ENCODE peak calls at places on chromosomes 4 and X, in five cellular contexts. C is Caco-2; L is spleen; N is CD8-positive, alpha-beta memory T cell; A is thyroid gland. X is an unnamed sample.
A peak's percentile ranks its signal among the peaks of the same experiment; 100 is the strongest.

GRCh38 chrX:1649623-1650022 is 34.8 kb downstream of the ASMT start:
- DNase-seq in C (no peak), L (no peak), N (no peak), A (no peak), X (no peak)

GRCh38 chr4:165965503-165965902 is 92.5 kb downstream of the TLL1 start:
- DNase-seq in C (no peak), L (no peak), N (no peak), A (no peak), X (no peak)

GRCh38 chr4:16001484-16001858 is 38.5 kb upstream of the FGFBP2 start:
- DNase-seq in C (peak; percentile 64), L (no peak), N (no peak), A (peak; percentile 66), X (no peak)

GRCh38 chrX:115189646-115190635 is 731 bp downstream of the RBMXL3 start:
- DNase-seq in C (no peak), L (no peak), N (no peak), A (no peak), X (no peak)

GRCh38 chr4:164614999-164615398 is 138.9 kb upstream of the SMIM31 start:
- DNase-seq in C (no peak), L (no peak), N (no peak), A (no peak), X (no peak)

GRCh38 chr4:44522761-44523445 is 74.3 kb upstream of the KCTD8 start:
- DNase-seq in C (no peak), L (no peak), N (no peak), A (no peak), X (no peak)

GRCh38 chr4:40245794-40246546 is 49.1 kb downstream of the RHOH start:
- DNase-seq in C (no peak), L (no peak), N (no peak), A (no peak), X (no peak)

GRCh38 chr4:107691378-107691777 is 28.7 kb downstream of the PAPSS1 start:
- DNase-seq in C (no peak), L (no peak), N (no peak), A (no peak), X (no peak)

GRCh38 chr4:72767903-72768817 is 199.1 kb upstream of the ADAMTS3 start:
- DNase-seq in C (no peak), L (no peak), N (no peak), A (no peak), X (no peak)

GRCh38 chr4:84994280-84994679 is 27.8 kb upstream of the WDFY3 start:
- DNase-seq in C (no peak), L (no peak), N (no peak), A (no peak), X (no peak)

GRCh38 chr4:83219344-83219990 is 65.1 kb downstream of the COQ2 start:
- DNase-seq in C (no peak), L (peak; percentile 82), N (no peak), A (no peak), X (no peak)

GRCh38 chr4:37675587-37676290 is 10.4 kb downstream of the RELL1 start:
- DNase-seq in C (peak; percentile 40), L (no peak), N (no peak), A (peak; percentile 76), X (no peak)

GRCh38 chr4:154741877-154742851 is 1.6 kb upstream of the LRAT start:
- DNase-seq in C (no peak), L (no peak), N (no peak), A (peak; percentile 57), X (no peak)

GRCh38 chrX:115957862-115958490 is 212.6 kb upstream of the AGTR2 start:
- DNase-seq in C (no peak), L (no peak), N (no peak), A (no peak), X (no peak)

GRCh38 chr4:128241425-128241913 is 46.1 kb downstream of the PGRMC2 start:
- DNase-seq in C (no peak), L (no peak), N (no peak), A (no peak), X (no peak)

GRCh38 chr4:62407534-62407933 is 1207.4 kb downstream of the ADGRL3 start:
- DNase-seq in C (no peak), L (no peak), N (no peak), A (no peak), X (no peak)

GRCh38 chr4:185541251-185541671 is 6.0 kb upstream of the PDLIM3 start:
- DNase-seq in C (no peak), L (no peak), N (no peak), A (peak; percentile 75), X (no peak)

GRCh38 chr4:110615366-110616161 is 7.3 kb downstream of the PITX2 start:
- DNase-seq in C (no peak), L (no peak), N (no peak), A (no peak), X (no peak)

GRCh38 chr4:70705856-70706461 is 15.8 kb upstream of the RUFY3 start:
- DNase-seq in C (no peak), L (no peak), N (no peak), A (no peak), X (no peak)

GRCh38 chr4:153112071-153112460 is 92.2 kb upstream of the TRIM2 start:
- DNase-seq in C (no peak), L (no peak), N (no peak), A (no peak), X (no peak)

GRCh38 chr4:5919044-5919443 is 26.2 kb upstream of the CRMP1 start:
- DNase-seq in C (no peak), L (no peak), N (no peak), A (no peak), X (no peak)

GRCh38 chrX:154458954-154459829 is 1.1 kb downstream of the PLXNA3 start:
- DNase-seq in C (no peak), L (no peak), N (no peak), A (peak; percentile 67), X (no peak)

GRCh38 chrX:31435592-31435991 is 363.8 kb upstream of the FTHL17 start:
- DNase-seq in C (peak; percentile 81), L (no peak), N (no peak), A (no peak), X (no peak)

GRCh38 chr4:113958766-113959540 is 20.5 kb downstream of the ARSJ start:
- DNase-seq in C (no peak), L (no peak), N (no peak), A (no peak), X (no peak)

GRCh38 chr4:144514736-144515135 is 131.2 kb upstream of the HHIP start:
- DNase-seq in C (no peak), L (no peak), N (no peak), A (no peak), X (no peak)

GRCh38 chr4:184309241-184310170 is 91.8 kb upstream of the ENPP6 start:
- DNase-seq in C (no peak), L (no peak), N (no peak), A (no peak), X (no peak)

GRCh38 chr4:25060179-25060578 is 29.4 kb upstream of the LGI2 start:
- DNase-seq in C (no peak), L (no peak), N (no peak), A (no peak), X (no peak)

GRCh38 chrX:110012818-110013484 is 10.0 kb downstream of the TMEM164 start:
- DNase-seq in C (no peak), L (no peak), N (no peak), A (no peak), X (no peak)

GRCh38 chrX:53093177-53093655 is 726 bp upstream of the KANTR start:
- DNase-seq in C (peak; percentile 83), L (peak; percentile 94), N (peak; percentile 73), A (peak; percentile 77), X (peak; percentile 68)

GRCh38 chr4:140238353-140239041 is 84.5 kb upstream of the MAML3 start:
- DNase-seq in C (no peak), L (no peak), N (no peak), A (peak; percentile 99), X (no peak)

GRCh38 chr4:144621681-144622080 is 24.3 kb upstream of the HHIP start:
- DNase-seq in C (no peak), L (no peak), N (no peak), A (no peak), X (no peak)

GRCh38 chr4:139453041-139453370 is 915 bp upstream of the RAB33B start:
- DNase-seq in C (peak; percentile 79), L (no peak), N (peak; percentile 55), A (no peak), X (peak; percentile 44)

DNA sequence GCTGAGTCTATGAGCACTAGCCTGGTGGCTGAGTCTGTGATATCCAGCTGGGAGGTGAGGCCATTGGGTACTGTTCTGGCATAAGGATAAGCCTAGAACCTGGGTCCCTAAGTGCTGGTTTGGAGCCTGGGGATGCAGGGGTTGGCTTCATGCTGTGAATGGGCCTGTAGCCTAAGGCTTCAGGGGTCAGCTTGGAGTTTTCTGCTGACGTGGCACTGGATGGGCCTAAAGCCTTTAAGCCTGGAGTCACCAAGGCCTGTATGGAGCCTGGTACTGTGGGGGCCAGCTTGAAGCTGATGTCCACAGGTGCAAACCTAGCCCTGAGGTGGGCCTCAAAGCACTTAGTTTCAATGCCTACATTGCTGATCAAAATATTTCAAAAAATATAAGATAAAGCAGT is 979.6 kb upstream of the POU3F4 start:
- DNase-seq in C (no peak), L (peak; percentile 41), N (no peak), A (no peak), X (no peak)
- H3K9me3 ChIP-seq in C (no peaks in the 10 kb centered on the region), L (no peaks in the 10 kb centered on the region), N (no peaks in the 10 kb centered on the region), A (no peaks in the 10 kb centered on the region), X (no peaks in the 10 kb centered on the region)

GRCh38 chr4:88359558-88359957 is 19.1 kb upstream of the HERC6 start:
- DNase-seq in C (no peak), L (no peak), N (no peak), A (no peak), X (no peak)
- H3K9me3 ChIP-seq in C (peaks cover 10% of the 10 kb centered on the region), L (peaks cover 30% of the 10 kb centered on the region), N (no peaks in the 10 kb centered on the region), A (no peaks in the 10 kb centered on the region), X (no peaks in the 10 kb centered on the region)

GRCh38 chrX:48711162-48711928 is 14.8 kb downstream of the SUV39H1 start:
- DNase-seq in C (no peak), L (no peak), N (no peak), A (no peak), X (no peak)

GRCh38 chrX:48709522-48710117 is 13.1 kb downstream of the SUV39H1 start:
- DNase-seq in C (no peak), L (no peak), N (no peak), A (no peak), X (no peak)

GRCh38 chrX:48714573-48714972 is 18.0 kb downstream of the SUV39H1 start:
- DNase-seq in C (no peak), L (no peak), N (no peak), A (no peak), X (no peak)

GRCh38 chrX:48713847-48714246 is 17.3 kb downstream of the SUV39H1 start:
- DNase-seq in C (no peak), L (no peak), N (no peak), A (no peak), X (no peak)

DNA sequence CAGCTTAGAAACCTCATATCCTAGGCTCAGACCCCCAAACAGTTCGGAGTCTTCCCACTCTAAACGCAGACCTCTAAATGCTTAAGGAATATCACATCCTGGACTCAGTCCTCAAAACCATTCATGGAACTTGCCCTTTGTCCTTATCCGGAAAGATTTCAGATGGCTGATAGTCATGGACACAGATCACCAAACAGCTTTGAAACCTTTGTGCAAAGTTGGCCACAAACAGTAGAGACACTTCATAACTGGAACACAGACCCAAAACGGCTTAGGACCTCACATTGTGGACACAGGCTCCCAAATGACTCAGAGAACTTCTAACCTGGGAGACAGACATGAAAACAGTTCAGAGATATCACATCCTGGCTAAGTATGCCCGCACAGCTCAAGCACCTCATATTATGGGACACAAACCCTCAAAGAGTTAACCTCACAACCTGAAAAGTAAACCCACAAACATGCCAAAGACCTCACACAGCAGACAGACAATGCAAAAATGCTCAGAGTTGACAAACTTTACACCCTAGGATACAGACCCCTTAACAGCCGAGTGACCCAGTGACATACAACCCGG is 15.5 kb downstream of the SUV39H1 start:
- DNase-seq in C (no peak), L (no peak), N (no peak), A (no peak), X (no peak)
- H3K9me3 ChIP-seq in C (no peaks in the 10 kb centered on the region), L (no peaks in the 10 kb centered on the region), N (no peaks in the 10 kb centered on the region), A (no peaks in the 10 kb centered on the region), X (no peaks in the 10 kb centered on the region)

GRCh38 chrX:44935640-44936039 is 62.7 kb downstream of the KDM6A start:
- DNase-seq in C (no peak), L (no peak), N (no peak), A (no peak), X (no peak)
- H3K9me3 ChIP-seq in C (no peaks in the 10 kb centered on the region), L (no peaks in the 10 kb centered on the region), N (no peaks in the 10 kb centered on the region), A (no peaks in the 10 kb centered on the region), X (no peaks in the 10 kb centered on the region)

X was measured in T-helper 17 cell.